ENCODE peak calls at places on chromosomes 1 and 21, in four cellular contexts. C is GM12865, T is B cell, D is pulmonary artery endothelial cell. Y is an unnamed sample.
A peak's percentile ranks its signal among the peaks of the same experiment; 100 is the strongest.

GRCh38 chr1:5834477-5835178 is 157.6 kb downstream of the NPHP4 start:
- DNase-seq in C (no peak), T (no peak), D (no peak), Y (no peak)

GRCh38 chr1:82920418-82921248 is 1078.3 kb downstream of the TTLL7 start:
- DNase-seq in C (no peak), T (no peak), D (peak; percentile 64), Y (no peak)

GRCh38 chr1:178055093-178055492 is 38.8 kb upstream of the RASAL2 start:
- DNase-seq in C (no peak), T (no peak), D (no peak), Y (no peak)

GRCh38 chr1:15843826-15844572 is 3.5 kb upstream of the SPEN start:
- DNase-seq in C (peak; percentile 34), T (no peak), D (no peak), Y (no peak)

GRCh38 chr1:244163131-244163530 is 112.0 kb downstream of the ZBTB18 start:
- DNase-seq in C (no peak), T (no peak), D (no peak), Y (no peak)

GRCh38 chr1:244964112-244964971 is 100.0 kb upstream of the HNRNPU start:
- DNase-seq in C (no peak), T (no peak), D (peak; percentile 50), Y (no peak)

GRCh38 chr1:27527223-27527856 is 37.4 kb upstream of the WASF2 start:
- DNase-seq in C (no peak), T (peak; percentile 78), D (no peak), Y (peak; percentile 82)

GRCh38 chr1:203124546-203125317 is 2.8 kb upstream of the ADORA1 start:
- DNase-seq in C (no peak), T (no peak), D (no peak), Y (peak; percentile 14)

GRCh38 chr1:32967863-32968571 is 3.4 kb upstream of the RNF19B start:
- DNase-seq in C (no peak), T (no peak), D (no peak), Y (no peak)

GRCh38 chr1:172383541-172383940 is 36.9 kb upstream of the C1orf105 start:
- DNase-seq in C (no peak), T (no peak), D (no peak), Y (no peak)

GRCh38 chr1:153510984-153511410 is 24.8 kb downstream of the S100A6 start:
- DNase-seq in C (peak; percentile 78), T (peak; percentile 83), D (peak; percentile 27), Y (peak; percentile 72)

GRCh38 chr1:64550505-64550904 is 80.6 kb downstream of the CACHD1 start:
- DNase-seq in C (no peak), T (no peak), D (no peak), Y (no peak)

GRCh38 chr1:115829947-115830346 is 11.0 kb downstream of the NHLH2 start:
- DNase-seq in C (no peak), T (no peak), D (no peak), Y (no peak)

GRCh38 chr1:75133754-75134655 is at the start of gene LHX8:
- DNase-seq in C (peak; percentile 13), T (no peak), D (no peak), Y (no peak)

GRCh38 chr21:36501589-36501892 is 21.6 kb upstream of the CLDN14 start:
- DNase-seq in C (no peak), T (no peak), D (no peak), Y (no peak)

GRCh38 chr1:172287207-172287606 is 133.3 kb upstream of the C1orf105 start:
- DNase-seq in C (no peak), T (no peak), D (peak; percentile 20), Y (no peak)

GRCh38 chr1:29145739-29146437 is 22.2 kb upstream of the TMEM200B start:
- DNase-seq in C (no peak), T (no peak), D (no peak), Y (no peak)

GRCh38 chr1:30422251-30422650 is 301.1 kb downstream of the MATN1 start:
- DNase-seq in C (no peak), T (no peak), D (no peak), Y (peak; percentile 21)

GRCh38 chr1:227944931-227945890 is 2.5 kb downstream of the WNT9A start:
- DNase-seq in C (no peak), T (no peak), D (no peak), Y (peak; percentile 10)